ENCODE peak calls at places on chromosomes 16 and 17, in nine cellular contexts. E is aorta; V is AG09319; K is OCI-M1; J is activated T-helper 1 cell treated with anti-CD3 and anti-CD28 coated beads, Interleukin-2, amount 50 U/mL, for 16 hours; O is G401; C is GOT3; H is adipocyte; N is NCI-H1930. L is an unnamed sample.
A peak's percentile ranks its signal among the peaks of the same experiment; 100 is the strongest.

GRCh38 chr17:73711184-73711583 is 66.9 kb upstream of the SDK2 start:
- DNase-seq in E (no peak), V (no peak), K (no peak), J (no peak), O (no peak), C (no peak), H (no peak), N (no peak), L (no peak)

GRCh38 chr17:80191192-80191591 is 21.4 kb downstream of the CARD14 start:
- DNase-seq in E (no peak), V (no peak), K (no peak), J (no peak), O (no peak), C (no peak), H (no peak), N (no peak), L (no peak)

GRCh38 chr16:66471696-66472393 is 44.8 kb downstream of the BEAN1 start:
- DNase-seq in E (peak; percentile 59), V (no peak), K (no peak), J (no peak), O (no peak), C (no peak), H (no peak), N (no peak), L (no peak)

GRCh38 chr17:78127888-78128615 is 503 bp downstream of the TMC6 start:
- DNase-seq in E (no peak), V (no peak), K (peak; percentile 59), J (no peak), O (no peak), C (no peak), H (peak; percentile 10), N (no peak), L (no peak)

GRCh38 chr16:6674071-6674470 is 658.6 kb upstream of the RBFOX1 start:
- DNase-seq in E (no peak), V (no peak), K (no peak), J (no peak), O (no peak), C (no peak), H (no peak), N (no peak), L (no peak)

GRCh38 chr16:49415083-49415482 is 41.5 kb downstream of the C16orf78 start:
- DNase-seq in E (peak; percentile 25), V (no peak), K (no peak), J (no peak), O (no peak), C (no peak), H (no peak), N (no peak), L (no peak)

GRCh38 chr16:79316004-79316458 is 284.5 kb downstream of the MAF start:
- DNase-seq in E (no peak), V (no peak), K (no peak), J (peak; percentile 48), O (no peak), C (no peak), H (no peak), N (no peak), L (no peak)

GRCh38 chr16:54974391-54974790 is 43.7 kb downstream of the IRX5 start:
- DNase-seq in E (no peak), V (no peak), K (no peak), J (no peak), O (no peak), C (no peak), H (no peak), N (no peak), L (no peak)

GRCh38 chr16:25838724-25839186 is 147.0 kb downstream of the HS3ST4 start:
- DNase-seq in E (no peak), V (peak; percentile 5), K (peak; percentile 74), J (no peak), O (peak; percentile 80), C (no peak), H (peak; percentile 78), N (peak; percentile 56), L (no peak)

GRCh38 chr16:4345439-4346204 is 5.5 kb downstream of the PAM16 start:
- DNase-seq in E (no peak), V (no peak), K (no peak), J (no peak), O (no peak), C (no peak), H (no peak), N (no peak), L (no peak)

L was measured in breast epithelium.